ENCODE peak calls at places on chromosome 5, in five cellular contexts. T is NCI-H2171 treated with DMSO at 0.1 percent for 48 hours, M is GM20000, B is frontal cortex, Q is left ventricle myocardium inferior. C is an unnamed sample.

GRCh38 chr5:33049845-33050244 is 338.7 kb downstream of the NPR3 start:
- DNase-seq in T (no peak), M (no peak), B (no peak), Q (no peak), C (no peak)

GRCh38 chr5:156328766-156329165 is 1.8 kb downstream of the SGCD start:
- DNase-seq in T (no peak), M (no peak), B (no peak), Q (no peak), C (no peak)

GRCh38 chr5:132777209-132778069 is at the start of gene SEPTIN8:
- DNase-seq in T (no peak), M (peak), B (peak), Q (peak), C (peak)

GRCh38 chr5:25694805-25695204 is 1050.0 kb upstream of the CDH10 start:
- DNase-seq in T (no peak), M (no peak), B (no peak), Q (no peak), C (no peak)

GRCh38 chr5:128613111-128613510 is 75.1 kb upstream of the FBN2 start:
- DNase-seq in T (no peak), M (no peak), B (no peak), Q (no peak), C (no peak)

GRCh38 chr5:16169550-16169949 is 10.0 kb downstream of the MARCHF11 start:
- DNase-seq in T (no peak), M (no peak), B (no peak), Q (no peak), C (no peak)

GRCh38 chr5:95537501-95537900 is 17.3 kb downstream of the SKIC3 start:
- DNase-seq in T (no peak), M (no peak), B (no peak), Q (no peak), C (no peak)

GRCh38 chr5:107705390-107706014 is 34.8 kb upstream of the EFNA5 start:
- DNase-seq in T (no peak), M (no peak), B (no peak), Q (no peak), C (no peak)

GRCh38 chr5:16585028-16585667 is 31.6 kb downstream of the RETREG1 start:
- DNase-seq in T (no peak), M (peak), B (no peak), Q (no peak), C (no peak)

GRCh38 chr5:158203256-158203655 is 344.3 kb upstream of the CLINT1 start:
- DNase-seq in T (no peak), M (no peak), B (peak), Q (no peak), C (no peak)

GRCh38 chr5:113293613-113294340 is 141.0 kb downstream of the TSSK1B start:
- DNase-seq in T (no peak), M (peak), B (no peak), Q (no peak), C (no peak)